ENCODE peak calls at places on chromosome 5, in eight cellular contexts. O is Peyer's patch, D is IMR-90, B is brain microvascular endothelial cell, L is heart right ventricle, Y is tibial nerve, M is AG04450, F is heart left ventricle. N is an unnamed sample.

GRCh38 chr5:147490989-147491388 is 18.9 kb downstream of the DPYSL3 start:
- DNase-seq in O (no peak), D (no peak), B (no peak), L (no peak), Y (no peak), M (no peak), F (no peak), N (no peak)

GRCh38 chr5:156401802-156402201 is 74.8 kb downstream of the SGCD start:
- DNase-seq in O (no peak), D (no peak), B (no peak), L (no peak), Y (no peak), M (no peak), F (no peak), N (no peak)

GRCh38 chr5:1669276-1670155 is 130.1 kb downstream of the MRPL36 start:
- DNase-seq in O (no peak), D (no peak), B (no peak), L (no peak), Y (no peak), M (no peak), F (no peak), N (no peak)

GRCh38 chr5:118553662-118554061 is 434.7 kb downstream of the DTWD2 start:
- DNase-seq in O (no peak), D (peak; percentile 12), B (peak; percentile 79), L (peak; percentile 60), Y (peak; percentile 51), M (no peak), F (peak; percentile 55), N (no peak)

GRCh38 chr5:137808503-137809135 is 54.5 kb upstream of the HNRNPA0 start:
- DNase-seq in O (no peak), D (no peak), B (peak; percentile 13), L (peak; percentile 23), Y (no peak), M (no peak), F (peak; percentile 33), N (peak; percentile 26)

GRCh38 chr5:137325721-137326120 is 173.4 kb downstream of the SPOCK1 start:
- DNase-seq in O (no peak), D (no peak), B (no peak), L (no peak), Y (no peak), M (no peak), F (no peak), N (no peak)

GRCh38 chr5:65151632-65152031 is 330.1 kb downstream of the ADAMTS6 start:
- DNase-seq in O (no peak), D (peak; percentile 26), B (no peak), L (no peak), Y (no peak), M (no peak), F (no peak), N (no peak)

GRCh38 chr5:77491783-77492652 is at the start of gene WDR41:
- DNase-seq in O (peak; percentile 94), D (peak; percentile 97), B (peak; percentile 94), L (peak; percentile 95), Y (peak; percentile 76), M (peak; percentile 94), F (peak; percentile 93), N (peak; percentile 95)

GRCh38 chr5:353599-354580 is 32.4 kb downstream of the AHRR start:
- DNase-seq in O (no peak), D (no peak), B (no peak), L (peak; percentile 1), Y (no peak), M (no peak), F (peak; percentile 4), N (no peak)

GRCh38 chr5:158884827-158885512 is 214.7 kb downstream of the EBF1 start:
- DNase-seq in O (no peak), D (no peak), B (no peak), L (no peak), Y (no peak), M (no peak), F (no peak), N (no peak)

GRCh38 chr5:158883502-158883901 is 216.2 kb downstream of the EBF1 start:
- DNase-seq in O (no peak), D (no peak), B (no peak), L (no peak), Y (no peak), M (no peak), F (no peak), N (no peak)

GRCh38 chr5:158889007-158889406 is 210.7 kb downstream of the EBF1 start:
- DNase-seq in O (no peak), D (no peak), B (no peak), L (no peak), Y (no peak), M (no peak), F (no peak), N (no peak)

GRCh38 chr5:158886957-158887356 is 212.8 kb downstream of the EBF1 start:
- DNase-seq in O (no peak), D (no peak), B (no peak), L (no peak), Y (no peak), M (no peak), F (no peak), N (no peak)

DNA sequence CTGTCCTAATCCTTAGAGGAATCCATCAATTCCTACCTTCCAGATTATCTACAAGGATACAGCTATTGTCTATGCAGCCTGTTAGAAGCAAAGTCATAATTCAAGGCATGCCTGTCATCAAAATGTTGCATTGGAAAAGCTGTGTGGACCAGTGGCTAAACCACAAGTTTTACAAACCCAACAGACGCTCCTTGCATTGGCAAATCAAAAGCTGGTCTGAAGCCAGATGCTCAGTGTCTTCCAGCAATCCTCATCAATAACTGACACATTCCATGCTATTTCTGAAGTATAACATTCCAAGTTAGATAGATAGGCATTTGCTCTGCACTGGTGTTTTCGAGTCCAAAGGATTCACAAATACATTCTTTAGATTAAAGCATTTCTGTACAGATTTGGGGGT is 213.6 kb downstream of the EBF1 start:
- DNase-seq in O (no peak), D (no peak), B (no peak), L (no peak), Y (no peak), M (no peak), F (no peak), N (no peak)
- H3K27ac ChIP-seq in O (no peak overlapping the region), D (no peak overlapping the region), B (no peak overlapping the region), L (no peak overlapping the region), Y (no peak overlapping the region), M (no peak overlapping the region), F (no peak overlapping the region), N (no peak overlapping the region)

GRCh38 chr5:59816901-59817300 is 76.6 kb downstream of the PDE4D start:
- DNase-seq in O (no peak), D (no peak), B (no peak), L (no peak), Y (no peak), M (no peak), F (no peak), N (no peak)

GRCh38 chr5:59814563-59814872 is 79.0 kb downstream of the PDE4D start:
- DNase-seq in O (no peak), D (no peak), B (no peak), L (no peak), Y (no peak), M (no peak), F (no peak), N (no peak)

GRCh38 chr5:59810041-59810440 is 83.5 kb downstream of the PDE4D start:
- DNase-seq in O (peak; percentile 84), D (peak; percentile 71), B (peak; percentile 68), L (peak; percentile 69), Y (peak; percentile 59), M (peak; percentile 55), F (peak; percentile 56), N (peak; percentile 74)

GRCh38 chr5:59817536-59817935 is 76.0 kb downstream of the PDE4D start:
- DNase-seq in O (no peak), D (no peak), B (no peak), L (no peak), Y (no peak), M (no peak), F (no peak), N (no peak)

DNA sequence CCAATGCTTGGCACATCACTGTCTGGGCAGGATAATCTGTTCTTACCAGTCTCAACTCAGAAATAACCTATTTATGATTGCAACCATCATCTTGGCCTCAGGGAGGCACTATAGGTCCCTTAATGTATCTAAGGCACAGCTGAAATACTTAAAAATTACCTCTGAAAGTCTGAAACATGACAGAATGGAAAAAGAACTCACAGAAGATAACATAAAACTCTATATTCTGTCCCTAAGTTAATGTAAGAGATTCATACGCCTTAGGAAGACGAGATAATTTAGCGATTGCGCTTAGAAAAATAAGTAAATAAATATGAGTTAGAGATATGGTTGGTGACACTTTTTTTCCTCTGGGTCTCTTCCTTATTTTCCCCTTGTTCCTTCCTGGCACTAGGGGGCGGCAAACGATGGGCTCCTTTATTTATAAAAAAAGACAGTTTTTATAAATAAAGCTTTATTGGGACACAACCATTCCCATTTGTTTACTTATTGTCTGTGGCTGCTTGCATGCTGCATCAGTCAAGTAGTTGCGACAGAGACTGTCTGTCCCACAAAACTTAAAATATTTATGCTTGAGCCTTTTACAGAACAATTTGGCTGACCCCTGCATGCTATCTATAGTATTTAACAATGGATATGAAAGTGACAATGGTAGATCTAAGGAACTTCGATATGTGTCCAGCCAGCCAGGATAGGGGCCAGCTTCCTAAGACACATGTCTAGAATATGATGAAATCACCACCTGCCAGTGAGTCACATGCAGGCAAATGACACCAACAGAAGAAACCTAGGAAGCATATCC is 79.6 kb downstream of the PDE4D start:
- DNase-seq in O (peak; percentile 53), D (peak; percentile 67), B (peak; percentile 84), L (no peak), Y (no peak), M (no peak), F (no peak), N (peak; percentile 54)
- TF ChIP-seq CTCF in O (no peak), D (peak; percentile 61), B (peak; percentile 72), L (peak; percentile 13), Y (peak; percentile 19), M (peak; percentile 64), F (peak; percentile 34), N (peak; percentile 67)

GRCh38 chr5:180720501-180720900 is 19.4 kb downstream of the OR2Y1 start:
- DNase-seq in O (no peak), D (no peak), B (no peak), L (no peak), Y (no peak), M (no peak), F (no peak), N (no peak)
- H3K27ac ChIP-seq in O (no peak overlapping the region), D (no peak overlapping the region), B (no peak overlapping the region), L (no peak overlapping the region), Y (no peak overlapping the region), M (no peak overlapping the region), F (no peak overlapping the region), N (no peak overlapping the region)

GRCh38 chr5:124951676-124952075 is 205.2 kb upstream of the ZNF608 start:
- DNase-seq in O (peak; percentile 56), D (no peak), B (no peak), L (no peak), Y (no peak), M (no peak), F (no peak), N (no peak)

GRCh38 chr5:124949862-124950261 is 203.4 kb upstream of the ZNF608 start:
- DNase-seq in O (no peak), D (no peak), B (no peak), L (no peak), Y (no peak), M (no peak), F (no peak), N (no peak)

GRCh38 chr5:124951105-124951504 is 204.7 kb upstream of the ZNF608 start:
- DNase-seq in O (no peak), D (no peak), B (no peak), L (no peak), Y (no peak), M (no peak), F (no peak), N (no peak)

GRCh38 chr5:124952566-124952965 is 206.1 kb upstream of the ZNF608 start:
- DNase-seq in O (no peak), D (no peak), B (no peak), L (no peak), Y (no peak), M (no peak), F (no peak), N (no peak)

GRCh38 chr5:124952079-124952478 is 205.6 kb upstream of the ZNF608 start:
- DNase-seq in O (peak; percentile 79), D (peak; percentile 38), B (peak; percentile 12), L (no peak), Y (no peak), M (no peak), F (no peak), N (no peak)
- TF ChIP-seq CTCF in O (no peak), D (no peak), B (no peak), L (no peak), Y (no peak), M (no peak), F (no peak), N (no peak)